ENCODE peak calls at places on chromosomes 1 and 21, in four cellular contexts. W is GM12878, M is GM12892, T is K562. X is an unnamed sample.

GRCh38 chr1:2373551-2374259 is 17.6 kb downstream of the MORN1 start:
- DNase-seq in W (no peak), M (no peak), T (no peak), X (no peak)

GRCh38 chr1:91764471-91765115 is 121.4 kb downstream of the TGFBR3 start:
- DNase-seq in W (no peak), M (no peak), T (peak), X (no peak)

GRCh38 chr1:53176452-53177344 is 19.9 kb upstream of the CPT2 start:
- DNase-seq in W (no peak), M (no peak), T (no peak), X (no peak)

GRCh38 chr1:53763911-53764310 is 24.9 kb upstream of the GLIS1 start:
- DNase-seq in W (no peak), M (no peak), T (no peak), X (no peak)

GRCh38 chr1:115530407-115530806 is 111.4 kb upstream of the VANGL1 start:
- DNase-seq in W (no peak), M (no peak), T (no peak), X (no peak)

GRCh38 chr1:115980998-115981993 is 5.0 kb downstream of the SLC22A15 start:
- DNase-seq in W (no peak), M (no peak), T (peak), X (no peak)

GRCh38 chr1:174982971-174983689 is 16.6 kb upstream of the CACYBP start:
- DNase-seq in W (no peak), M (no peak), T (peak), X (no peak)

GRCh38 chr21:45155910-45156309 is 81.5 kb downstream of the ADARB1 start:
- DNase-seq in W (no peak), M (no peak), T (no peak), X (no peak)

GRCh38 chr1:113390871-113391642 is 742 bp downstream of the MAGI3 start:
- DNase-seq in W (no peak), M (peak), T (peak), X (peak)

GRCh38 chr1:88659552-88659951 is 24.5 kb upstream of the PKN2 start:
- DNase-seq in W (no peak), M (no peak), T (no peak), X (no peak)

GRCh38 chr1:44810101-44810761 is 1.9 kb downstream of the BTBD19 start:
- DNase-seq in W (peak), M (no peak), T (no peak), X (no peak)

GRCh38 chr1:214958491-214958890 is 124.0 kb upstream of the KCNK2 start:
- DNase-seq in W (no peak), M (no peak), T (no peak), X (no peak)

GRCh38 chr1:216464489-216464888 is 41.2 kb upstream of the USH2A start:
- DNase-seq in W (no peak), M (no peak), T (no peak), X (no peak)

GRCh38 chr1:115641762-115642167 is at the start of gene VANGL1:
- DNase-seq in W (no peak), M (peak), T (peak), X (peak)

GRCh38 chr21:42384999-42385398 is 10.9 kb downstream of the TMPRSS3 start:
- DNase-seq in W (no peak), M (no peak), T (no peak), X (no peak)

GRCh38 chr1:220803401-220804201 is 16.9 kb downstream of the MTARC1 start:
- DNase-seq in W (no peak), M (no peak), T (peak), X (no peak)

GRCh38 chr21:15160136-15160535 is 95.3 kb upstream of the NRIP1 start:
- DNase-seq in W (no peak), M (no peak), T (no peak), X (no peak)

GRCh38 chr1:207910678-207911354 is at the start of gene CD34:
- DNase-seq in W (no peak), M (no peak), T (no peak), X (peak)

GRCh38 chr1:222009105-222009730 is 267.3 kb upstream of the DUSP10 start:
- DNase-seq in W (peak), M (no peak), T (peak), X (no peak)

GRCh38 chr1:151741516-151741915 is 20.2 kb downstream of the RIIAD1 start:
- DNase-seq in W (no peak), M (no peak), T (no peak), X (no peak)

GRCh38 chr1:226349081-226349480 is 40.1 kb upstream of the LIN9 start:
- DNase-seq in W (no peak), M (no peak), T (no peak), X (no peak)

GRCh38 chr1:110667766-110668165 is 7.0 kb downstream of the KCNA3 start:
- DNase-seq in W (no peak), M (no peak), T (no peak), X (no peak)

GRCh38 chr1:110672001-110672752 is 2.6 kb downstream of the KCNA3 start:
- DNase-seq in W (no peak), M (peak), T (peak), X (no peak)

GRCh38 chr1:110672753-110673108 is 2.0 kb downstream of the KCNA3 start:
- DNase-seq in W (peak), M (peak), T (no peak), X (peak)

GRCh38 chr1:110671323-110671722 is 3.4 kb downstream of the KCNA3 start:
- DNase-seq in W (no peak), M (no peak), T (no peak), X (no peak)

GRCh38 chr1:110668523-110668922 is 6.2 kb downstream of the KCNA3 start:
- DNase-seq in W (no peak), M (no peak), T (no peak), X (no peak)
- TF ChIP-seq TAF1 in W (no peak), M (no peak), T (no peak), X (no peak)

GRCh38 chr1:56478734-56479133 is 100.6 kb downstream of the PLPP3 start:
- DNase-seq in W (no peak), M (no peak), T (no peak), X (no peak)
- TF ChIP-seq TAF1 in W (no peak), M (no peak), T (no peak), X (no peak)

GRCh38 chr1:202158810-202159533 is 1.4 kb downstream of the PTPN7 start:
- DNase-seq in W (no peak), M (peak), T (peak), X (peak)
- TF ChIP-seq TAF1 in W (peak), M (peak), T (peak), X (no peak)

DNA sequence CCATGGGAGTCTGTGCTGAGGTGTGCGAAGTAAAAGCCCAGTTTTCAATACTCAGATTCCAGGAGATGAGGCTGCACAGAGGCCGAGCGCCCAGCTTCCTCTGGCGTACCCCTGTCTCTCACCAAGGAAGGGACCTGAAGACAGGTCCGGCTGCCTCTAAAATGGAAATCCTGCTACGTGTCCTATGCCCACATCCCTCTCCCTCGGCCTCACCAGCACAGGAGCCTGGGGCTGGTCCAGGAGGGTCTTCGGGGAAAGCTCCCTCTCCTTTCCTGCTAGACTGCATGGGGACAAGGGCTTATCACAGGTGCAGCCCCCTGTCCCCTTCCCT is 392 bp downstream of the MRPL55 start:
- DNase-seq in W (no peak), M (no peak), T (no peak), X (no peak)
- TF ChIP-seq TAF1 in W (no peak), M (no peak), T (no peak), X (no peak)

GRCh38 chr1:33683913-33684312 is 180.0 kb upstream of the HMGB4 start:
- DNase-seq in W (no peak), M (no peak), T (no peak), X (no peak)
- TF ChIP-seq TAF1 in W (no peak), M (no peak), T (no peak), X (no peak)